ENCODE peak calls at places on chromosomes 11 and 22, in four cellular contexts. K, H, F and D are unnamed samples.

GRCh38 chr11:38543311-38543710 is 1945.3 kb upstream of the RAG2 start:
- DNase-seq in K (peak), H (no peak), F (no peak), D (peak)

GRCh38 chr11:85680897-85681296 is 5.1 kb downstream of the CCDC89 start:
- DNase-seq in K (no peak), H (no peak), F (no peak), D (no peak)

GRCh38 chr11:76665921-76666351 is 4.6 kb downstream of the LRRC32 start:
- DNase-seq in K (no peak), H (peak), F (peak), D (no peak)

GRCh38 chr11:363948-364761 is 5.1 kb upstream of the B4GALNT4 start:
- DNase-seq in K (no peak), H (peak), F (peak), D (no peak)

GRCh38 chr22:37148031-37148651 is 1.6 kb downstream of the IL2RB start:
- DNase-seq in K (no peak), H (peak), F (no peak), D (no peak)

GRCh38 chr11:8683115-8683807 is 669 bp downstream of the RPL27A start:
- DNase-seq in K (no peak), H (no peak), F (no peak), D (peak)

GRCh38 chr11:65415499-65416340 is 6.9 kb upstream of the NEAT1 start:
- DNase-seq in K (no peak), H (peak), F (peak), D (no peak)

GRCh38 chr11:68471360-68472340 is 11.1 kb downstream of the PPP6R3 start:
- DNase-seq in K (peak), H (peak), F (no peak), D (peak)

GRCh38 chr11:68312117-68312779 is at the start of gene LRP5:
- DNase-seq in K (no peak), H (no peak), F (peak), D (no peak)

GRCh38 chr22:29072979-29073617 is at the start of gene KREMEN1:
- DNase-seq in K (no peak), H (peak), F (no peak), D (no peak)

GRCh38 chr22:29072193-29072978 is 449 bp upstream of the KREMEN1 start:
- DNase-seq in K (peak), H (peak), F (peak), D (peak)

GRCh38 chr22:29069476-29069875 is 3.4 kb upstream of the KREMEN1 start:
- DNase-seq in K (no peak), H (no peak), F (no peak), D (no peak)

GRCh38 chr22:29070490-29070889 is 2.3 kb upstream of the KREMEN1 start:
- DNase-seq in K (no peak), H (no peak), F (no peak), D (no peak)

GRCh38 chr22:29071261-29072045 is 1.4 kb upstream of the KREMEN1 start:
- DNase-seq in K (no peak), H (peak), F (peak), D (peak)
- H3K4me3 ChIP-seq in K (peak), H (peak), F (peak), D (peak)

DNA sequence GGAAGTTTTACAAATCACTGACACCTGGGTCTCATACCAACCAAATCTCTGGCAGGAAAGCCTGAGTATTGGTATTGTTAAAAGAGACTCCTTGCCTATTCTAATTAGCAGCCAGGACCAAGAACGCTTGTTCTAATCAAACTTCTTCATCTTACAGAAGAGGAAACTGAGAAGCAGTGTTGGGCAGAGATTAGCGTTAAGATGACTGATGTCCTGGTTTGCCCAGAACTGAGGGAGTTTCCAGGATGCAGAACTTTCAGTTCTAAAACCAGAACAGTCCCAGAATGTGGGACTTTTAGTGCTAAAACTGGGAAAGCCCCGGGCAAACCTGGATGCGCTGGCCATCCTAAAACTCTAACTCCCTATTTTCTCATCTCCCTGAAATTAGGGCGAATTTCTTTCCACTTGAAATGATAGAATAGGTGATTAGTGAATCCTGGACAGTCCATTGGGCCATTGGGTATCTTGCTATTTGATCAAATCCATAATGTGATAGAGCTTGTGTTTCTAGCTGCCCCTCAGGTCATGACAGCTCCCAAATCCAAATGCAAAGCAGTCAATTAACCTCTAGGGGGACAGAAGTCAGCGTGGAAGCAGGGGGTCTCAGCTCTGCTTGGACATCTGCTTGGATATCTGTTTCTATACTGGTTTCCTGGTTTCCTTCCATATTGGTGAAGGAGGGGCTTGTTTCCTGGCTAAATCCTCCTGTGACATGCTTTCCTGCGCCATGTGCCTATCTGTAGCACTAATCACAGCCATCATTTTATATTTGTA is 16.0 kb upstream of the TMPRSS13 start:
- DNase-seq in K (no peak), H (no peak), F (no peak), D (no peak)
- TF ChIP-seq CTCF in K (peak), H (no peak), F (no peak), D (peak)

GRCh38 chr11:62166371-62166770 is 23.6 kb upstream of the SCGB1D1 start:
- DNase-seq in K (no peak), H (no peak), F (no peak), D (no peak)

GRCh38 chr11:62169935-62170334 is 20.1 kb upstream of the SCGB1D1 start:
- DNase-seq in K (no peak), H (no peak), F (no peak), D (no peak)

GRCh38 chr11:62169448-62169847 is 20.6 kb upstream of the SCGB1D1 start:
- DNase-seq in K (no peak), H (peak), F (no peak), D (no peak)

GRCh38 chr11:62176766-62177165 is 13.2 kb upstream of the SCGB1D1 start:
- DNase-seq in K (no peak), H (no peak), F (no peak), D (no peak)

GRCh38 chr11:62171261-62171723 is 18.7 kb upstream of the SCGB1D1 start:
- DNase-seq in K (peak), H (no peak), F (peak), D (peak)
- H3K4me3 ChIP-seq in K (no peak), H (no peak), F (no peak), D (no peak)

DNA sequence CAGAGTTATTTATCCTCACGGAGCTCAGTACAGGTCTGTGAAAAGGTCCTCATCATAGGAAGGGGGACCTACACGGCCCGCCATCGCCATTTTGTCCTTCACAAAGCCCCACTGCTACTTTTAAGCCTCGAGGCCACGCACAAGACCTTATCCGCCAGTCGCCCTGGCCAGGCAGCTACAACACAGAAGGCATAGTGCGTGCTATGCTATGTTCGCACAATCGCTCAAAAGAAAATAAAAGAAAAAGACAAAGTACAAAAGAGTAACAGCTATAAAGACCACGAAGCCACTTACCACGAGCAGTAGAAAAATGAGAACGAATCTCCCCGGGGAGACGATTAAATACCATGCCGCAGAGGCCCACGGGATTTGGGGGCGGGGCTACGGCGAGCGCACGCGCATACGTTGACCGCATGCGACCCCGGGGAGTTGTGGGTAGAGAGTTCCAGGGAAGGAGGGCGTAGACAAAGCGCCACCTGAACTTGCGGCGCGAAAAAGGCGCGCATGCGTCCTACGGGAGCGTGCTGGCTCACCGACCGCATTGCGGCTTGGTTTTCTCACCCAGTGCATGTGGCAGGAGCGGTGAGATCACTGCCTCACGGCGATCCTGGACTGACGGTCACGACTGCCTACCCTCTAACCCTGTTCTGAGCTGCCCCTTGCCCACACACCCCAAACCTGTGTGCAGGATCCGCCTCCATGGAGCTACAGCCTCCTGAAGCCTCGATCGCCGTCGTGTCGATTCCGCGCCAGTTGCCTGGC is 16.4 kb upstream of the WDR74 start:
- DNase-seq in K (peak), H (peak), F (peak), D (peak)
- TF ChIP-seq CTCF in K (no peak), H (no peak), F (no peak), D (no peak)

GRCh38 chr22:49999063-49999900 is 13.3 kb downstream of the IL17REL start:
- DNase-seq in K (no peak), H (peak), F (no peak), D (no peak)

GRCh38 chr22:49998718-49999062 is 13.9 kb downstream of the IL17REL start:
- DNase-seq in K (no peak), H (no peak), F (no peak), D (no peak)

GRCh38 chr22:50000587-50001387 is 11.8 kb downstream of the IL17REL start:
- DNase-seq in K (no peak), H (peak), F (no peak), D (no peak)

GRCh38 chr22:50001388-50002231 is 11.0 kb downstream of the IL17REL start:
- DNase-seq in K (no peak), H (no peak), F (no peak), D (no peak)

GRCh38 chr22:49999901-50000586 is 12.5 kb downstream of the IL17REL start:
- DNase-seq in K (no peak), H (peak), F (no peak), D (no peak)
- H3K4me3 ChIP-seq in K (no peak), H (no peak), F (no peak), D (no peak)